ENCODE peak calls at places on chromosome 6, in five cellular contexts. One of them, this sample, is unnamed. For H3K4me1, the result is how much of the 10 kb centered on the place peaks cover.

GRCh38 chr6:11532097-11532496 is 5.5 kb upstream of the TMEM170B start:
- DNase-seq in aorta: no peak
- DNase-seq in CD4-positive, alpha-beta memory T cell: no peak
- DNase-seq in breast epithelium: no peak
- DNase-seq in colonic mucosa: no peak
- DNase-seq in this sample: no peak

GRCh38 chr6:22411408-22412105 is 114.7 kb upstream of the PRL start:
- DNase-seq in breast epithelium: no peak
- DNase-seq in colonic mucosa: no peak
- DNase-seq in CD4-positive, alpha-beta memory T cell: no peak
- DNase-seq in aorta: no peak
- DNase-seq in this sample: no peak

GRCh38 chr6:112802154-112802553 is 455.0 kb downstream of the RFPL4B start:
- DNase-seq in colonic mucosa: no peak
- DNase-seq in CD4-positive, alpha-beta memory T cell: no peak
- DNase-seq in breast epithelium: no peak
- DNase-seq in aorta: no peak
- DNase-seq in this sample: no peak

GRCh38 chr6:12289655-12290489 is at the start of gene EDN1:
- DNase-seq in CD4-positive, alpha-beta memory T cell: peak
- DNase-seq in aorta: peak
- DNase-seq in breast epithelium: peak
- DNase-seq in colonic mucosa: peak
- DNase-seq in this sample: no peak

GRCh38 chr6:135540207-135540877 is 42.8 kb upstream of the AHI1 start:
- DNase-seq in breast epithelium: no peak
- DNase-seq in colonic mucosa: no peak
- DNase-seq in CD4-positive, alpha-beta memory T cell: no peak
- DNase-seq in aorta: no peak
- DNase-seq in this sample: no peak

GRCh38 chr6:121515615-121516265 is 80.3 kb downstream of the GJA1 start:
- DNase-seq in CD4-positive, alpha-beta memory T cell: no peak
- DNase-seq in colonic mucosa: no peak
- DNase-seq in aorta: no peak
- DNase-seq in breast epithelium: no peak
- DNase-seq in this sample: no peak

GRCh38 chr6:154448448-154449096 is 61.9 kb downstream of the CNKSR3 start:
- DNase-seq in breast epithelium: no peak
- DNase-seq in CD4-positive, alpha-beta memory T cell: no peak
- DNase-seq in aorta: peak
- DNase-seq in colonic mucosa: no peak
- DNase-seq in this sample: no peak

GRCh38 chr6:111943723-111944122 is 70.5 kb upstream of the FYN start:
- DNase-seq in aorta: no peak
- DNase-seq in breast epithelium: no peak
- DNase-seq in colonic mucosa: no peak
- DNase-seq in CD4-positive, alpha-beta memory T cell: no peak
- DNase-seq in this sample: no peak

GRCh38 chr6:71211799-71212198 is 76.8 kb upstream of the OGFRL1 start:
- DNase-seq in colonic mucosa: no peak
- DNase-seq in breast epithelium: no peak
- DNase-seq in aorta: no peak
- DNase-seq in CD4-positive, alpha-beta memory T cell: no peak
- DNase-seq in this sample: no peak

GRCh38 chr6:42993445-42993844 is 9.1 kb downstream of the PPP2R5D start:
- DNase-seq in colonic mucosa: no peak
- DNase-seq in aorta: no peak
- DNase-seq in breast epithelium: no peak
- DNase-seq in CD4-positive, alpha-beta memory T cell: no peak
- DNase-seq in this sample: no peak

GRCh38 chr6:104625536-104625935 is 234.2 kb downstream of the HACE1 start:
- DNase-seq in aorta: no peak
- DNase-seq in breast epithelium: no peak
- DNase-seq in CD4-positive, alpha-beta memory T cell: no peak
- DNase-seq in colonic mucosa: no peak
- DNase-seq in this sample: no peak

GRCh38 chr6:141598487-141598886 is 534.2 kb upstream of the GJE1 start:
- DNase-seq in breast epithelium: no peak
- DNase-seq in aorta: no peak
- DNase-seq in CD4-positive, alpha-beta memory T cell: no peak
- DNase-seq in colonic mucosa: no peak
- DNase-seq in this sample: no peak

GRCh38 chr6:54813901-54814300 is 32.7 kb upstream of the FAM83B start:
- DNase-seq in breast epithelium: no peak
- DNase-seq in colonic mucosa: no peak
- DNase-seq in CD4-positive, alpha-beta memory T cell: no peak
- DNase-seq in aorta: no peak
- DNase-seq in this sample: no peak

GRCh38 chr6:118780728-118781127 is 113.2 kb upstream of the ASF1A start:
- DNase-seq in colonic mucosa: no peak
- DNase-seq in CD4-positive, alpha-beta memory T cell: no peak
- DNase-seq in aorta: no peak
- DNase-seq in breast epithelium: no peak
- DNase-seq in this sample: no peak

GRCh38 chr6:53382421-53382820 is 33.7 kb upstream of the ELOVL5 start:
- DNase-seq in CD4-positive, alpha-beta memory T cell: no peak
- DNase-seq in aorta: no peak
- DNase-seq in colonic mucosa: no peak
- DNase-seq in breast epithelium: no peak
- DNase-seq in this sample: no peak

GRCh38 chr6:12592634-12593033 is 123.9 kb upstream of the PHACTR1 start:
- DNase-seq in colonic mucosa: no peak
- DNase-seq in aorta: no peak
- DNase-seq in breast epithelium: no peak
- DNase-seq in CD4-positive, alpha-beta memory T cell: no peak
- DNase-seq in this sample: no peak

GRCh38 chr6:38713812-38714211 is 1.3 kb upstream of the DNAH8 start:
- DNase-seq in aorta: no peak
- DNase-seq in colonic mucosa: peak
- DNase-seq in breast epithelium: no peak
- DNase-seq in CD4-positive, alpha-beta memory T cell: peak
- DNase-seq in this sample: no peak

GRCh38 chr6:37630281-37630799 is 67.3 kb downstream of the MDGA1 start:
- DNase-seq in colonic mucosa: no peak
- DNase-seq in aorta: peak
- DNase-seq in breast epithelium: no peak
- DNase-seq in CD4-positive, alpha-beta memory T cell: no peak
- DNase-seq in this sample: no peak

GRCh38 chr6:160767019-160767646 is 65.1 kb downstream of the PLG start:
- DNase-seq in CD4-positive, alpha-beta memory T cell: peak
- DNase-seq in colonic mucosa: peak
- DNase-seq in breast epithelium: peak
- DNase-seq in aorta: peak
- DNase-seq in this sample: peak

GRCh38 chr6:110398778-110399177 is 16.6 kb downstream of the DDO start:
- DNase-seq in CD4-positive, alpha-beta memory T cell: no peak
- DNase-seq in aorta: no peak
- DNase-seq in colonic mucosa: no peak
- DNase-seq in breast epithelium: no peak
- DNase-seq in this sample: no peak

GRCh38 chr6:131400054-131400781 is 172.8 kb upstream of the ARG1 start:
- DNase-seq in CD4-positive, alpha-beta memory T cell: no peak
- DNase-seq in aorta: no peak
- DNase-seq in breast epithelium: no peak
- DNase-seq in colonic mucosa: no peak
- DNase-seq in this sample: no peak

GRCh38 chr6:134632034-134632433 is 314.1 kb upstream of the SGK1 start:
- DNase-seq in aorta: no peak
- DNase-seq in breast epithelium: no peak
- DNase-seq in CD4-positive, alpha-beta memory T cell: no peak
- DNase-seq in colonic mucosa: no peak
- DNase-seq in this sample: no peak

GRCh38 chr6:42046491-42047219 is 3.7 kb upstream of the TAF8 start:
- DNase-seq in breast epithelium: no peak
- DNase-seq in CD4-positive, alpha-beta memory T cell: no peak
- DNase-seq in colonic mucosa: no peak
- DNase-seq in aorta: no peak
- DNase-seq in this sample: no peak

GRCh38 chr6:166143011-166143410 is 24.6 kb downstream of the TBXT start:
- DNase-seq in colonic mucosa: no peak
- DNase-seq in breast epithelium: no peak
- DNase-seq in CD4-positive, alpha-beta memory T cell: no peak
- DNase-seq in aorta: no peak
- DNase-seq in this sample: peak

GRCh38 chr6:98498359-98498758 is 336.0 kb upstream of the POU3F2 start:
- DNase-seq in colonic mucosa: no peak
- DNase-seq in aorta: no peak
- DNase-seq in CD4-positive, alpha-beta memory T cell: no peak
- DNase-seq in breast epithelium: no peak
- DNase-seq in this sample: no peak

GRCh38 chr6:98498891-98499290 is 335.5 kb upstream of the POU3F2 start:
- DNase-seq in aorta: no peak
- DNase-seq in colonic mucosa: no peak
- DNase-seq in CD4-positive, alpha-beta memory T cell: no peak
- DNase-seq in breast epithelium: no peak
- DNase-seq in this sample: no peak
- H3K27ac ChIP-seq in aorta: no peak
- H3K27ac ChIP-seq in colonic mucosa: no peak
- H3K27ac ChIP-seq in CD4-positive, alpha-beta memory T cell: no peak
- H3K27ac ChIP-seq in breast epithelium: no peak
- H3K27ac ChIP-seq in this sample: no peak

GRCh38 chr6:105797313-105797970 is 288.7 kb upstream of the PRDM1 start:
- DNase-seq in aorta: no peak
- DNase-seq in colonic mucosa: no peak
- DNase-seq in breast epithelium: no peak
- DNase-seq in CD4-positive, alpha-beta memory T cell: no peak
- DNase-seq in this sample: no peak
- H3K4me1 ChIP-seq in aorta: under half
- H3K4me1 ChIP-seq in colonic mucosa: under half
- H3K4me1 ChIP-seq in breast epithelium: under half
- H3K4me1 ChIP-seq in CD4-positive, alpha-beta memory T cell: under half
- H3K4me1 ChIP-seq in this sample: under half

DNA sequence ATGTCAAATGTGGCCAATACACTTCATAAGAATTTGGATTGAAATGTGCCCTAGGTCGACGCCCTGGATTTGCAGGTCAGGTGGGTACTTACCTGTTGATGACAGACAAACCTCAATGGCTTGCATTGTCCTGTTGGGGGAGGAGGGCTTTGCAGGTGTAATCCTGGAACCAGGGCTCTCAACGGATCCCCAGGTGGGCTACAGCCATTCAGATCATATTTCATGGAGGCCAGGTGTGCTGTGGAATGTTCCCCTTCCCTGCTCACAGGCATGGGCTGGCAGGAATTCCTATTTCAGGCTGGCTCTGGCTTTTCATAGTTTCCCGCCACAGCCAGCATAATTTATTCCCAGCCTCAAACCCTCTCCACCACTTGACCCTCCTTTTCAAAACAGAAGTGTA is 254.7 kb downstream of the SMOC2 start:
- DNase-seq in colonic mucosa: no peak
- DNase-seq in aorta: no peak
- DNase-seq in CD4-positive, alpha-beta memory T cell: no peak
- DNase-seq in breast epithelium: no peak
- DNase-seq in this sample: no peak
- H3K4me3 ChIP-seq in colonic mucosa: no peak
- H3K4me3 ChIP-seq in aorta: no peak
- H3K4me3 ChIP-seq in CD4-positive, alpha-beta memory T cell: no peak
- H3K4me3 ChIP-seq in breast epithelium: no peak
- H3K4me3 ChIP-seq in this sample: no peak

DNA sequence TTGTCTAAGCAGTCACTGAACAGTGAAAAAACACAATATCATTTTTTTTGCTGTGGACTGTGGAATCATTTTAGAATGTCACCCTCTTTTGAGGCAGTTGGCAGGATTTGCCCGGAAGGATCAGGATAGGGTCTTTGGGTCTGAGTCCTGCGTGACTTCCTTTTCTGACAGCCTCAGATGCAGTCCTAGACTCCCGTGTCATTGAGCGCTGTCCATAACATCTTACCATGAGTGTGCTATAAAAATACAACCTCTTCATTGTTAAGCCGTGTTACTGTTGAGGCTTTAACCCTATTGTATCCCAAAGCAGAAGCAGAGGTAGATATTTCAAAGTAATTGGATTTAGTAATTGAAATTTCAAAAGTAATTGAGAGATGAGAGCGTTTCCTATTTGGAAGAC is 30.6 kb downstream of the ARID1B start:
- DNase-seq in colonic mucosa: no peak
- DNase-seq in aorta: no peak
- DNase-seq in CD4-positive, alpha-beta memory T cell: no peak
- DNase-seq in breast epithelium: no peak
- DNase-seq in this sample: no peak
- H3K27ac ChIP-seq in colonic mucosa: no peak
- H3K27ac ChIP-seq in aorta: no peak
- H3K27ac ChIP-seq in CD4-positive, alpha-beta memory T cell: no peak
- H3K27ac ChIP-seq in breast epithelium: no peak
- H3K27ac ChIP-seq in this sample: no peak

DNA sequence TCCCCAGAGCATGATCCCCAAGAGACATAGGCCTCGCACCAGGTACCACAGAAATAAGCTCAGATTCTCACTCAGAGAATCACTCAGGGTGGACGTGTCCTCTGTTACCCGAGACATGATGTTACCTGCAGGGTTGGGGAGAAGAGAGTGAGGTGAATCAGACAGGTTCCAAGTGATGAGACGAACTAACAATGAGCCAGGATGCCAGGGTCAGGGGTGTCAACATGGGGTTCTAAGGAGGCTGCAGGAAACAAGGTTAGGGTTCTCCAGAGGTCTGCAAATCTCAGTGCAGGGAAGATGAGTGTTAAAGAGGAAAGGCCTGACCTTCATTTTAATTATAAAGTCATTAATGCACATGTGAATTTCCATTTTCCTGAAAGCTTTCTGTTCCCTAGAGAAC is 2.5 kb downstream of the TAP1 start:
- DNase-seq in breast epithelium: no peak
- DNase-seq in colonic mucosa: no peak
- DNase-seq in CD4-positive, alpha-beta memory T cell: no peak
- DNase-seq in aorta: no peak
- DNase-seq in this sample: no peak
- H3K4me1 ChIP-seq in breast epithelium: under half
- H3K4me1 ChIP-seq in colonic mucosa: under half
- H3K4me1 ChIP-seq in CD4-positive, alpha-beta memory T cell: half or more
- H3K4me1 ChIP-seq in aorta: under half
- H3K4me1 ChIP-seq in this sample: under half

GRCh38 chr6:46015119-46015968 is at the start of gene CLIC5:
- DNase-seq in colonic mucosa: peak
- DNase-seq in aorta: peak
- DNase-seq in breast epithelium: no peak
- DNase-seq in CD4-positive, alpha-beta memory T cell: peak
- DNase-seq in this sample: no peak
- H3K4me3 ChIP-seq in colonic mucosa: peak
- H3K4me3 ChIP-seq in aorta: peak
- H3K4me3 ChIP-seq in breast epithelium: peak
- H3K4me3 ChIP-seq in CD4-positive, alpha-beta memory T cell: peak
- H3K4me3 ChIP-seq in this sample: peak

DNA sequence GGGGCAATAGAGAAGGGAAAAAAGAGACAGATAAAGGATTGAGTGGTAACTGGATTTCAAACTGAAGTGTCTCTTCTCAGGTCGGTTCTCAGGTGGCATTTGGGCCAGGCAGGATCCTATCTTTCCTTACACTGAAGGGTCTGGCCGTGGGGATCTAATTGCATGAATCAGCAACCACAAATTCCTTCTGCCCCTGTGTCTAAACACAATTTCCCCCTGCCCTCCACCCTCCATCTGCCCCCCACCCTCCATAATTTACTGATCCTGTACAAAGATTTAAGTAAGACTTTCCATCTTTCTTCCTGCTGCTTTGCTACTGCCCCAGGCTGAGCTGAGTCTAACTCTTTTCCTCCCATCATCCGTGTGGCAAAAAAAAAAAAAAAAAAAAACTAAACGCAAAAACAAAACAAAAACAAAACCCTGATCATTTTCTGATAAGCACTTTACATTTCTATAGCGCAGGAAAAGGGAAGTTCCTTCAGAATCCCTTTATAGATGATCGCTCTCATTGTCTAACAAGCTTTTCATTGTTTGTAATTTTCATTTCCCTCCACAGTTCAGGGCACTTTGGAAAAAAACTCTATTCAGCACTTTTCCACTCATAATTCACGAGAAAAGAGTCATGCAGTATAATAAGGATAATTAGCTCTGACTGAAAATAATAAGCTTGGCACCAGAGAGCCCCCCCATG is 89.2 kb upstream of the ATXN1 start:
- DNase-seq in breast epithelium: no peak
- DNase-seq in aorta: no peak
- DNase-seq in CD4-positive, alpha-beta memory T cell: no peak
- DNase-seq in colonic mucosa: no peak
- DNase-seq in this sample: no peak
- H3K27ac ChIP-seq in breast epithelium: no peak
- H3K27ac ChIP-seq in aorta: no peak
- H3K27ac ChIP-seq in CD4-positive, alpha-beta memory T cell: no peak
- H3K27ac ChIP-seq in colonic mucosa: no peak
- H3K27ac ChIP-seq in this sample: no peak